ENCODE peak calls at places on chromosomes 2 and 18, in eight cellular contexts. G is adipocyte, E is gastrocnemius medialis, W is tibial artery, X is mammary epithelial cell, C is breast epithelium, Q is thyroid gland, R is aorta. I is an unnamed sample.

GRCh38 chr2:143422681-143423080 is 293.5 kb downstream of the ARHGAP15 start:
- DNase-seq in R (no peak), X (no peak), W (no peak), Q (no peak), C (no peak), G (no peak), E (no peak), I (no peak)

GRCh38 chr18:36628435-36629094 is 200.2 kb downstream of the TPGS2 start:
- DNase-seq in R (no peak), C (no peak), G (peak; percentile 78), Q (no peak), X (peak; percentile 62), W (no peak), E (no peak), I (no peak)

GRCh38 chr2:184371641-184372040 is 226.7 kb upstream of the ZNF804A start:
- DNase-seq in W (no peak), Q (no peak), R (no peak), E (no peak), X (no peak), G (peak; percentile 42), C (no peak), I (no peak)

GRCh38 chr2:110105608-110106467 is 9.8 kb downstream of the MALL start:
- DNase-seq in R (no peak), W (no peak), Q (no peak), G (peak; percentile 20), C (no peak), E (no peak), X (peak; percentile 96), I (peak; percentile 57)

GRCh38 chr2:127362971-127363370 is 24.8 kb downstream of the MAP3K2 start:
- DNase-seq in G (peak; percentile 88), X (no peak), W (no peak), E (no peak), R (no peak), C (no peak), Q (no peak), I (peak; percentile 34)

GRCh38 chr2:111930875-111931274 is 32.5 kb downstream of the MERTK start:
- DNase-seq in G (peak; percentile 72), Q (no peak), X (peak; percentile 85), R (no peak), E (no peak), C (no peak), W (no peak), I (peak; percentile 15)

GRCh38 chr2:53403836-53404413 is 363.7 kb upstream of the CHAC2 start:
- DNase-seq in R (no peak), C (no peak), G (peak; percentile 46), Q (no peak), X (peak; percentile 96), W (no peak), E (no peak), I (peak; percentile 38)

GRCh38 chr2:181130686-181131085 is 150.3 kb downstream of the UBE2E3 start:
- DNase-seq in X (no peak), G (peak; percentile 49), C (no peak), R (no peak), W (no peak), Q (no peak), E (no peak), I (no peak)

GRCh38 chr2:142992843-142993242 is 115.4 kb downstream of the KYNU start:
- DNase-seq in X (no peak), C (no peak), E (no peak), G (no peak), R (no peak), W (no peak), Q (no peak), I (no peak)

GRCh38 chr2:134079373-134079772 is 174.5 kb upstream of the MGAT5 start:
- DNase-seq in E (no peak), W (no peak), R (no peak), G (no peak), Q (no peak), C (no peak), X (no peak), I (no peak)

GRCh38 chr2:68374184-68374583 is 9.1 kb downstream of the PLEK start:
- DNase-seq in Q (no peak), G (no peak), R (no peak), C (no peak), W (no peak), E (no peak), X (no peak), I (no peak)

GRCh38 chr18:35620765-35621164 is 39.2 kb downstream of the GALNT1 start:
- DNase-seq in Q (peak; percentile 9), R (no peak), X (no peak), W (no peak), C (no peak), E (peak; percentile 15), G (no peak), I (peak; percentile 51)

GRCh38 chr18:76502551-76502950 is 7.5 kb upstream of the ZNF516 start:
- DNase-seq in X (no peak), R (no peak), E (no peak), Q (no peak), G (no peak), C (no peak), W (no peak), I (no peak)

GRCh38 chr2:186605041-186605440 is 15.2 kb downstream of the ITGAV start:
- DNase-seq in R (no peak), C (no peak), X (no peak), Q (no peak), E (no peak), G (no peak), W (no peak), I (no peak)

GRCh38 chr2:144163592-144163991 is 356.3 kb downstream of the ZEB2 start:
- DNase-seq in X (no peak), R (no peak), Q (no peak), G (no peak), E (no peak), C (no peak), W (no peak), I (no peak)

GRCh38 chr2:170026361-170026760 is 151.6 kb upstream of the MYO3B start:
- DNase-seq in G (no peak), C (no peak), Q (no peak), R (no peak), W (no peak), X (no peak), E (no peak), I (no peak)

GRCh38 chr18:79765491-79766245 is 32.1 kb upstream of the KCNG2 start:
- DNase-seq in R (peak; percentile 19), W (peak; percentile 38), G (peak; percentile 25), E (no peak), Q (no peak), X (no peak), C (peak; percentile 19), I (peak; percentile 19)

GRCh38 chr18:76654536-76654935 is 159.5 kb upstream of the ZNF516 start:
- DNase-seq in E (no peak), X (no peak), C (no peak), R (no peak), Q (no peak), G (peak; percentile 32), W (no peak), I (no peak)

DNA sequence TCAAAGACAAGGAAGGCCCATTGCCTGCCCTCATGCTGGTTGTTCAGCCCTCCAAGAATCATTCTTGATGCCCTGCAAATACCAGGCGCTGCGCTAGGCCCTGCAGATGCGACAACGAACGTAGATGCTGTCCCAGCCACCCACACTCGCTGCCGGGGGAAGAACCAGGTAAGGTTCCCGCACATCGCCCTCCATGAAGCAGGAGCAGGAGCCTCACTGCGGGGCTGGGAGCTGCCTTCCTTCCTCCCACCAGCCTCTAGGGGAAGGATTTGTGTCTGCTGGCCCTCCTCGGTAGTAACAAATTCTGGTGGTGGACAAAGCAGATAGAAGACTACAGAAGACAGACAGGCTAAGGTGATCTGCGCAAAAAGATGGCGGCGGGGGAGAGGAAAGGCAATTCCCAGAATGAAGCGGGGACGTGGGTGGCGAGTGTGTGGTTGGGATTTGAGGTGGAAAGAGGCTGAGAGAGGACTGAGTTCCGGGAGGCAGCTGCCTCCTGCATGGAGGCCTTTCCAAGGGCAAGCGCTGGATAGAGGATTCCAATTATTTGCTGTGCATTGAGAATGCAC is 19.8 kb upstream of the GPR55 start:
- DNase-seq in Q (no peak), W (no peak), C (no peak), R (no peak), G (no peak), E (no peak), X (no peak), I (no peak)
- H3K4me3 ChIP-seq in Q (no peak overlapping the region), W (no peak overlapping the region), C (no peak overlapping the region), R (no peak overlapping the region), G (no peak overlapping the region), E (no peak overlapping the region), X (no peak overlapping the region), I (no peak overlapping the region)

DNA sequence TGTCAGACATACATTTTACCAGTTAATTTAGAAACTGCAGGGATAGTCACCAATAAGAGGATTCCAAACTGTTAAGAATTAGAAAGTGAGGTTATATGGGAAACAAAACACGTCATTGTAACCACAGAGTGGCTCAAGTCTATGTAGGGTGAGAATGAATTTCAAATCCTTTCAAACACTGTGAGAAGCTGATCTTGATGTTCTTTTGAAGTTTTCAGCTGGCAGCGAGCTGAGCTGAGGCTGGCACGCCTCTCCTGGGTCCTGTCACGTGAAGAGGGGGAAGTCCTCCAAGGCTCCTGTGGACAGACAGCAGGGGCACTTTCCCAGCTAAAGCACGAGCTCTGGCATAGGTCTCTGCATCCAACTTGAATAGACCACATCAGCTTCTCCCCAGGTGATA is 339.0 kb upstream of the SALL3 start:
- DNase-seq in W (peak; percentile 25), Q (no peak), X (no peak), G (no peak), E (no peak), C (no peak), R (no peak), I (no peak)
- H3K9me3 ChIP-seq in W (peaks cover 6% of the 10 kb centered on the region), Q (no peaks in the 10 kb centered on the region), X (peaks cover 38% of the 10 kb centered on the region), G (no peaks in the 10 kb centered on the region), E (no peaks in the 10 kb centered on the region), C (no peaks in the 10 kb centered on the region), R (no peaks in the 10 kb centered on the region), I (no peaks in the 10 kb centered on the region)

GRCh38 chr18:48786621-48787522 is 163.9 kb downstream of the SMAD7 start:
- DNase-seq in C (peak; percentile 30), Q (no peak), G (no peak), E (peak; percentile 8), R (peak; percentile 46), W (peak; percentile 62), X (no peak), I (no peak)

GRCh38 chr18:48785091-48785614 is 165.6 kb downstream of the SMAD7 start:
- DNase-seq in Q (no peak), E (peak; percentile 12), X (no peak), C (no peak), R (peak; percentile 81), G (no peak), W (peak; percentile 66), I (no peak)

GRCh38 chr18:48787523-48788151 is 163.1 kb downstream of the SMAD7 start:
- DNase-seq in E (peak; percentile 11), X (no peak), Q (no peak), C (peak; percentile 27), G (peak; percentile 65), R (peak; percentile 37), W (peak; percentile 53), I (no peak)

GRCh38 chr18:48784654-48785053 is 166.1 kb downstream of the SMAD7 start:
- DNase-seq in E (no peak), G (no peak), R (peak; percentile 58), X (no peak), W (peak; percentile 54), C (no peak), Q (no peak), I (no peak)

GRCh38 chr18:48785686-48786470 is 164.9 kb downstream of the SMAD7 start:
- DNase-seq in R (peak; percentile 32), G (no peak), E (peak; percentile 4), C (no peak), Q (no peak), W (peak; percentile 57), X (no peak), I (no peak)
- H3K27me3 ChIP-seq in R (no peaks in the 10 kb centered on the region), G (no peaks in the 10 kb centered on the region), E (no peaks in the 10 kb centered on the region), C (no peaks in the 10 kb centered on the region), Q (no peaks in the 10 kb centered on the region), W (no peaks in the 10 kb centered on the region), X (no peaks in the 10 kb centered on the region), I (no peaks in the 10 kb centered on the region)

GRCh38 chr2:66495788-66496640 is 61.1 kb downstream of the MEIS1 start:
- DNase-seq in E (no peak), Q (peak; percentile 8), C (peak; percentile 72), W (peak; percentile 78), R (peak; percentile 73), X (peak; percentile 85), G (peak; percentile 54), I (peak; percentile 54)
- H3K4me3 ChIP-seq in E (no peak overlapping the region), Q (no peak overlapping the region), C (no peak overlapping the region), W (peak overlapping the region; percentile 2), R (no peak overlapping the region), X (no peak overlapping the region), G (peak overlapping the region; percentile 58), I (no peak overlapping the region)